ENCODE peak calls at places on chromosomes 4 and X, in seven cellular contexts. G, Z, E, I, A, J and R are unnamed samples.

GRCh38 chrX:17377047-17377692 is 2.2 kb downstream of the NHS start:
- DNase-seq in A (no peak), E (peak; percentile 86), Z (peak; percentile 48), G (no peak), I (no peak), J (peak; percentile 40), R (peak; percentile 51)

GRCh38 chr4:8472689-8473197 is 32.2 kb downstream of the TRMT44 start:
- DNase-seq in Z (no peak), I (no peak), E (peak; percentile 86), G (no peak), J (no peak), A (no peak), R (no peak)

GRCh38 chrX:47145408-47146120 is 543 bp downstream of the RBM10 start:
- DNase-seq in G (no peak), E (peak; percentile 64), Z (no peak), I (peak; percentile 36), A (no peak), J (no peak), R (no peak)

GRCh38 chrX:120380699-120381098 is 18.8 kb downstream of the ATP1B4 start:
- DNase-seq in A (peak; percentile 10), G (no peak), I (no peak), Z (no peak), E (no peak), J (no peak), R (no peak)

GRCh38 chr4:45358573-45359506 is 632.5 kb upstream of the GNPDA2 start:
- DNase-seq in I (no peak), Z (no peak), A (no peak), J (no peak), E (no peak), G (no peak), R (no peak)

GRCh38 chr4:762211-763190 is 56.9 kb downstream of the PCGF3 start:
- DNase-seq in G (no peak), Z (no peak), A (peak; percentile 58), E (no peak), J (no peak), I (no peak), R (no peak)

GRCh38 chrX:154396948-154397887 is 959 bp upstream of the RPL10 start:
- DNase-seq in E (peak; percentile 90), I (peak; percentile 61), J (peak; percentile 55), G (peak; percentile 87), A (peak; percentile 40), Z (peak; percentile 73), R (peak; percentile 83)

GRCh38 chrX:144327515-144327914 is 443.6 kb downstream of the UBE2NL start:
- DNase-seq in Z (no peak), I (no peak), J (no peak), E (no peak), A (no peak), G (no peak), R (no peak)

GRCh38 chrX:57929373-57929772 is 19.1 kb upstream of the ZXDA start:
- DNase-seq in E (no peak), I (no peak), J (no peak), G (no peak), Z (no peak), A (peak; percentile 2), R (no peak)

GRCh38 chrX:68249401-68249831 is 183.9 kb downstream of the OPHN1 start:
- DNase-seq in Z (no peak), A (no peak), E (peak; percentile 73), G (no peak), J (no peak), I (no peak), R (no peak)

GRCh38 chrX:118698516-118699247 is 28.7 kb upstream of the IL13RA1 start:
- DNase-seq in A (no peak), E (no peak), G (no peak), J (no peak), I (no peak), Z (no peak), R (no peak)

GRCh38 chr4:4203688-4204400 is 22.9 kb downstream of the OTOP1 start:
- DNase-seq in A (no peak), E (no peak), J (no peak), Z (no peak), I (no peak), G (no peak), R (no peak)

GRCh38 chr4:38511702-38512101 is 152.3 kb upstream of the KLF3 start:
- DNase-seq in Z (no peak), I (no peak), J (no peak), G (no peak), E (no peak), A (no peak), R (no peak)

GRCh38 chrX:29535212-29536162 is 679.9 kb upstream of the MAGEB2 start:
- DNase-seq in J (no peak), G (no peak), A (no peak), I (no peak), E (no peak), Z (no peak), R (no peak)

GRCh38 chr4:123599061-123599919 is 202.7 kb downstream of the SPRY1 start:
- DNase-seq in I (no peak), E (no peak), G (no peak), A (peak; percentile 95), J (no peak), Z (no peak), R (no peak)

GRCh38 chr4:141849778-141850177 is 213.4 kb downstream of the IL15 start:
- DNase-seq in E (no peak), J (no peak), I (no peak), G (no peak), A (no peak), Z (no peak), R (no peak)

GRCh38 chrX:22433292-22434070 is 160.8 kb downstream of the CBLL2 start:
- DNase-seq in A (no peak), J (no peak), G (no peak), I (no peak), E (peak; percentile 64), Z (no peak), R (peak; percentile 7)

GRCh38 chr4:8920969-8921368 is 49.3 kb upstream of the HMX1 start:
- DNase-seq in J (peak; percentile 7), G (no peak), E (no peak), I (no peak), Z (peak; percentile 18), A (no peak), R (no peak)

GRCh38 chrX:64352084-64352483 is 43.2 kb downstream of the MTMR8 start:
- DNase-seq in G (no peak), A (no peak), Z (no peak), I (no peak), E (no peak), J (no peak), R (no peak)

GRCh38 chrX:136999021-136999420 is 34.8 kb downstream of the GPR101 start:
- DNase-seq in A (no peak), E (no peak), Z (no peak), I (no peak), J (no peak), G (no peak), R (no peak)

GRCh38 chrX:101507372-101507771 is 22.1 kb downstream of the ARMCX4 start:
- DNase-seq in G (no peak), Z (no peak), I (no peak), J (no peak), A (no peak), E (no peak), R (no peak)

GRCh38 chrX:152674135-152674534 is 24.5 kb upstream of the MAGEA3 start:
- DNase-seq in G (no peak), A (no peak), Z (no peak), E (no peak), I (no peak), J (no peak), R (no peak)

GRCh38 chr4:1943928-1944327 is 64.8 kb downstream of the NELFA start:
- DNase-seq in A (no peak), I (no peak), J (no peak), G (no peak), E (no peak), Z (no peak), R (no peak)
- TF ChIP-seq POLR2A in A (no peak), I (no peak), J (no peak), G (no peak), E (no peak), Z (no peak), R (no peak)

DNA sequence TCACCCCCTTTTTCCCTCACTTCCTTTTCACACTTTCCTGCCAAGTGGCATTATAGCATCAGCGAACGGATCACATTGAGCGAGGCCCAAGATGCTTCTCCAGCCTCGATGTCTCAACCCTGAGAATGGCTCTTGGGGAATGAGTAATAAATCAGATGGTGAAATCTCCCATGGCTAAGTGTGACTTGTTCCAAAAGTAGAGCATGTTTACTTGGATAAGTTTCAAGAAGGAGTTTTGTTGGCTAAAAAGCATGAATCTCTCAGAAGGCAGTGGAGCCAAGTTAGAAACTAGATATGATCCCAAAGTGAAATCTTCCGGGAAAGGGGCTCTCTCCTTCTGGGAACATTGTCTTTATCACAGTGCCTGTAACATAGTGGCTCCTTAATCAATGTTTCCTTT is 316.3 kb downstream of the CAMK2D start:
- DNase-seq in Z (no peak), E (peak; percentile 85), G (peak; percentile 74), I (no peak), A (no peak), J (no peak), R (peak; percentile 21)
- TF ChIP-seq POLR2AphosphoS5 in Z (peak; percentile 90), E (peak; percentile 84), G (peak; percentile 57), I (no peak), A (no peak), J (peak; percentile 81), R (peak; percentile 75)

GRCh38 chr4:48015678-48016077 is 803 bp downstream of the CNGA1 start:
- DNase-seq in I (no peak), E (no peak), A (no peak), Z (peak; percentile 28), G (no peak), J (no peak), R (peak; percentile 18)

GRCh38 chr4:48015216-48015615 is 1.3 kb downstream of the CNGA1 start:
- DNase-seq in G (no peak), Z (no peak), A (no peak), J (no peak), I (no peak), E (no peak), R (no peak)

GRCh38 chr4:48017108-48017527 is 546 bp downstream of the NIPAL1 start:
- DNase-seq in E (peak; percentile 64), I (peak; percentile 27), A (no peak), J (peak; percentile 37), G (peak; percentile 75), Z (peak; percentile 69), R (peak; percentile 80)

GRCh38 chr4:48018112-48018511 is 1.5 kb downstream of the NIPAL1 start:
- DNase-seq in I (no peak), A (no peak), G (no peak), Z (no peak), E (no peak), J (no peak), R (no peak)

GRCh38 chr4:48016141-48017107 is at the start of the genes CNGA1 and NIPAL1:
- DNase-seq in A (peak; percentile 66), I (peak; percentile 85), Z (peak; percentile 90), G (peak; percentile 81), J (peak; percentile 75), E (peak; percentile 70), R (peak; percentile 92)
- TF ChIP-seq POLR2A in A (no peak), I (no peak), Z (no peak), G (peak; percentile 3), J (no peak), E (peak; percentile 47), R (peak; percentile 93)

DNA sequence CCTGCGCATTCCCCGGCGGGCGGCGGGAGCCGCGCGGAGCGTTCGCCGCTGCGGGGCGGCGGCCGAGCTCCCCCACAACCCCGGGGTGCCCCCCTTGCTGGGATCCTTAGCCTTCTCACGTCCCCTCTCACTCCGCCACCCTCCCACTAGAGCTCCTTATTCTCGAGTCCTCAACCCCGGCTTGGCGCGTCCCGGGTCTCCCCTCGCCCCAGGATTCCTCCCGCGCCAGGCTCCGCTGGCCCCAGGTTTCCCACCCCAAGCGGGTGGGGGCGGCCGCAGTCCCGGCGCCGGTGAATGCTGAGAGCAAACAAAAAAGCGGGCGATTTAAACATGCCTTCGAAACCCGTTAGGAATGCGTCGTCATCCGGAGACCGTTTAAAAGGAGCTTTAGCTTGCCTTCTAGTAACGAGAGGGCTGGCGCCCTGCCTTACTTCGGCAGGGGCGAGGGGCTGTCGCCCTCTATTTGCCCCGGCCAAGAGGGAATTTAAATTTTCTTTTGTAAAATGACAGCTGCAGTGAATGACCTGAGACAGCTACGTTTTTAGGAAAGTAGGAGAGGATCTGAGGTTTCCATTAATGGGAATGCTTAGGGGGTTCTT is 3.0 kb downstream of the JADE1 start:
- DNase-seq in A (peak; percentile 76), Z (peak; percentile 35), E (peak; percentile 81), I (peak; percentile 50), G (peak; percentile 76), J (no peak), R (no peak)
- TF ChIP-seq POLR2AphosphoS5 in A (no peak), Z (no peak), E (no peak), I (no peak), G (no peak), J (no peak), R (no peak)